ENCODE peak calls at places on chromosomes 11 and 22, in six cellular contexts. One of them, this sample, is unnamed.
A peak's percentile ranks its signal among the peaks of the same experiment; 100 is the strongest.

GRCh38 chr11:120710354-120711187 is 199.0 kb downstream of the GRIK4 start:
- DNase-seq in fibroblast of the aortic adventitia: peak; percentile 83
- DNase-seq in mesothelial cell of epicardium: no peak
- DNase-seq in right lobe of liver: no peak
- DNase-seq in nephron progenitor cell: peak; percentile 79
- DNase-seq in progenitor cell of endocrine pancreas: peak; percentile 34
- DNase-seq in this sample: no peak

GRCh38 chr11:133382217-133382746 is 150.0 kb downstream of the OPCML start:
- DNase-seq in fibroblast of the aortic adventitia: no peak
- DNase-seq in nephron progenitor cell: no peak
- DNase-seq in right lobe of liver: no peak
- DNase-seq in mesothelial cell of epicardium: no peak
- DNase-seq in progenitor cell of endocrine pancreas: no peak
- DNase-seq in this sample: no peak

GRCh38 chr11:77250881-77251640 is 50.4 kb downstream of the GDPD4 start:
- DNase-seq in fibroblast of the aortic adventitia: peak; percentile 40
- DNase-seq in right lobe of liver: no peak
- DNase-seq in mesothelial cell of epicardium: no peak
- DNase-seq in progenitor cell of endocrine pancreas: no peak
- DNase-seq in nephron progenitor cell: no peak
- DNase-seq in this sample: no peak

GRCh38 chr11:104830080-104830479 is 68.2 kb downstream of the CASP12 start:
- DNase-seq in nephron progenitor cell: no peak
- DNase-seq in progenitor cell of endocrine pancreas: no peak
- DNase-seq in right lobe of liver: no peak
- DNase-seq in mesothelial cell of epicardium: no peak
- DNase-seq in fibroblast of the aortic adventitia: peak; percentile 69
- DNase-seq in this sample: no peak

GRCh38 chr22:45413368-45414211 is at the start of the genes RIBC2 and SMC1B:
- DNase-seq in progenitor cell of endocrine pancreas: peak; percentile 47
- DNase-seq in right lobe of liver: peak; percentile 80
- DNase-seq in nephron progenitor cell: peak; percentile 65
- DNase-seq in mesothelial cell of epicardium: no peak
- DNase-seq in fibroblast of the aortic adventitia: peak; percentile 69
- DNase-seq in this sample: peak; percentile 88

GRCh38 chr11:8092587-8093424 is 11.8 kb downstream of the TUB start:
- DNase-seq in nephron progenitor cell: peak; percentile 57
- DNase-seq in progenitor cell of endocrine pancreas: no peak
- DNase-seq in fibroblast of the aortic adventitia: peak; percentile 77
- DNase-seq in right lobe of liver: peak; percentile 50
- DNase-seq in mesothelial cell of epicardium: no peak
- DNase-seq in this sample: peak; percentile 36

GRCh38 chr11:10117709-10118341 is 176.2 kb downstream of the SBF2 start:
- DNase-seq in right lobe of liver: no peak
- DNase-seq in mesothelial cell of epicardium: no peak
- DNase-seq in progenitor cell of endocrine pancreas: no peak
- DNase-seq in nephron progenitor cell: no peak
- DNase-seq in fibroblast of the aortic adventitia: peak; percentile 91
- DNase-seq in this sample: no peak

GRCh38 chr11:77345621-77346020 is 44.1 kb upstream of the GDPD4 start:
- DNase-seq in progenitor cell of endocrine pancreas: no peak
- DNase-seq in nephron progenitor cell: no peak
- DNase-seq in right lobe of liver: no peak
- DNase-seq in fibroblast of the aortic adventitia: peak; percentile 43
- DNase-seq in mesothelial cell of epicardium: no peak
- DNase-seq in this sample: no peak

GRCh38 chr11:8709002-8709672 is 26.5 kb downstream of the RPL27A start:
- DNase-seq in nephron progenitor cell: no peak
- DNase-seq in right lobe of liver: peak; percentile 77
- DNase-seq in fibroblast of the aortic adventitia: peak; percentile 99
- DNase-seq in mesothelial cell of epicardium: no peak
- DNase-seq in progenitor cell of endocrine pancreas: no peak
- DNase-seq in this sample: no peak

GRCh38 chr11:64791781-64792291 is 11.2 kb downstream of the MAP4K2 start:
- DNase-seq in progenitor cell of endocrine pancreas: no peak
- DNase-seq in right lobe of liver: no peak
- DNase-seq in mesothelial cell of epicardium: no peak
- DNase-seq in fibroblast of the aortic adventitia: no peak
- DNase-seq in nephron progenitor cell: no peak
- DNase-seq in this sample: peak; percentile 21

DNA sequence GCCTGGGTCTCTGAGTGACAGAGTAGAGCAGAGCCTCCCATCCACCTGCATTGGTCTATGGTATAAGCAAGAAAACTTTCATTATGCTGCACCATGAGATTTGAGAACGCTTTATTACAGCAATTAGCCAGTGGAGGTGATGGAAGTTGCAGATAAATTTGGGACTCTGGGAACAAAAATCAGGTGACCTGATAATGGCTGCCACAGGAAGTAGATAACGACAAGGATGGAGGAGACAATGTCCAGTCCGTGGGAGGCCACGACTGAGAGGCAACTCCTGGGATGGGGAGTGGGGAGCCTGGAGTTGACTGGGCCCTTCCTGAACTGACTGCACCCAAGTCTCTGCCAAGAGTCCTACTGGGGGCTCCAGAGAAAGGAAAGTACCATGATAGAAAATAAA is 4.7 kb downstream of the MRGPRD start:
- DNase-seq in fibroblast of the aortic adventitia: no peak
- DNase-seq in progenitor cell of endocrine pancreas: no peak
- DNase-seq in mesothelial cell of epicardium: no peak
- DNase-seq in right lobe of liver: peak; percentile 20
- DNase-seq in nephron progenitor cell: no peak
- DNase-seq in this sample: no peak
- TF ChIP-seq CTCF in fibroblast of the aortic adventitia: no peak
- TF ChIP-seq CTCF in progenitor cell of endocrine pancreas: no peak
- TF ChIP-seq CTCF in mesothelial cell of epicardium: no peak
- TF ChIP-seq CTCF in right lobe of liver: no peak
- TF ChIP-seq CTCF in nephron progenitor cell: no peak
- TF ChIP-seq CTCF in this sample: no peak

GRCh38 chr11:106415510-106415909 is 338.0 kb downstream of the AASDHPPT start:
- DNase-seq in progenitor cell of endocrine pancreas: no peak
- DNase-seq in right lobe of liver: no peak
- DNase-seq in nephron progenitor cell: no peak
- DNase-seq in fibroblast of the aortic adventitia: no peak
- DNase-seq in mesothelial cell of epicardium: no peak
- DNase-seq in this sample: no peak
- TF ChIP-seq CTCF in progenitor cell of endocrine pancreas: peak; percentile 45
- TF ChIP-seq CTCF in right lobe of liver: no peak
- TF ChIP-seq CTCF in nephron progenitor cell: no peak
- TF ChIP-seq CTCF in fibroblast of the aortic adventitia: no peak
- TF ChIP-seq CTCF in mesothelial cell of epicardium: no peak
- TF ChIP-seq CTCF in this sample: no peak

GRCh38 chr11:99682171-99682570 is 661.4 kb downstream of the CNTN5 start:
- DNase-seq in fibroblast of the aortic adventitia: no peak
- DNase-seq in nephron progenitor cell: no peak
- DNase-seq in progenitor cell of endocrine pancreas: no peak
- DNase-seq in right lobe of liver: no peak
- DNase-seq in mesothelial cell of epicardium: no peak
- DNase-seq in this sample: no peak

GRCh38 chr11:99682646-99683045 is 661.9 kb downstream of the CNTN5 start:
- DNase-seq in nephron progenitor cell: no peak
- DNase-seq in progenitor cell of endocrine pancreas: no peak
- DNase-seq in fibroblast of the aortic adventitia: no peak
- DNase-seq in mesothelial cell of epicardium: no peak
- DNase-seq in right lobe of liver: no peak
- DNase-seq in this sample: no peak

GRCh38 chr11:99686838-99687237 is 666.1 kb downstream of the CNTN5 start:
- DNase-seq in nephron progenitor cell: no peak
- DNase-seq in right lobe of liver: no peak
- DNase-seq in fibroblast of the aortic adventitia: no peak
- DNase-seq in mesothelial cell of epicardium: no peak
- DNase-seq in progenitor cell of endocrine pancreas: no peak
- DNase-seq in this sample: no peak

GRCh38 chr11:99683933-99684332 is 663.2 kb downstream of the CNTN5 start:
- DNase-seq in progenitor cell of endocrine pancreas: no peak
- DNase-seq in nephron progenitor cell: no peak
- DNase-seq in right lobe of liver: no peak
- DNase-seq in fibroblast of the aortic adventitia: no peak
- DNase-seq in mesothelial cell of epicardium: no peak
- DNase-seq in this sample: no peak

GRCh38 chr11:99687320-99687719 is 666.6 kb downstream of the CNTN5 start:
- DNase-seq in progenitor cell of endocrine pancreas: no peak
- DNase-seq in mesothelial cell of epicardium: no peak
- DNase-seq in right lobe of liver: no peak
- DNase-seq in nephron progenitor cell: no peak
- DNase-seq in fibroblast of the aortic adventitia: no peak
- DNase-seq in this sample: no peak
- TF ChIP-seq CTCF in progenitor cell of endocrine pancreas: no peak
- TF ChIP-seq CTCF in mesothelial cell of epicardium: no peak
- TF ChIP-seq CTCF in right lobe of liver: no peak
- TF ChIP-seq CTCF in nephron progenitor cell: no peak
- TF ChIP-seq CTCF in fibroblast of the aortic adventitia: no peak
- TF ChIP-seq CTCF in this sample: no peak

GRCh38 chr11:976431-977160 is 50.9 kb downstream of the AP2A2 start:
- DNase-seq in progenitor cell of endocrine pancreas: no peak
- DNase-seq in right lobe of liver: no peak
- DNase-seq in nephron progenitor cell: no peak
- DNase-seq in mesothelial cell of epicardium: no peak
- DNase-seq in fibroblast of the aortic adventitia: peak; percentile 42
- DNase-seq in this sample: no peak
- TF ChIP-seq CTCF in progenitor cell of endocrine pancreas: no peak
- TF ChIP-seq CTCF in right lobe of liver: no peak
- TF ChIP-seq CTCF in nephron progenitor cell: no peak
- TF ChIP-seq CTCF in mesothelial cell of epicardium: no peak
- TF ChIP-seq CTCF in fibroblast of the aortic adventitia: no peak
- TF ChIP-seq CTCF in this sample: no peak

This sample was measured in left lung.